ENCODE peak calls at places on chromosome 12, in four cellular contexts. One of them, this sample, is unnamed.

GRCh38 chr12:57042695-57043094 is 7.2 kb downstream of the MYO1A start:
- DNase-seq in B cell: no peak
- DNase-seq in GM20000: no peak
- DNase-seq in spleen: no peak
- DNase-seq in this sample: no peak

GRCh38 chr12:98572010-98572409 is 21.5 kb upstream of the SLC25A3 start:
- DNase-seq in spleen: no peak
- DNase-seq in GM20000: no peak
- DNase-seq in B cell: no peak
- DNase-seq in this sample: no peak

GRCh38 chr12:319116-319515 is 56.5 kb upstream of the SLC6A13 start:
- DNase-seq in spleen: no peak
- DNase-seq in GM20000: no peak
- DNase-seq in B cell: no peak
- DNase-seq in this sample: no peak

GRCh38 chr12:53791735-53792326 is 40.1 kb upstream of the CISTR start:
- DNase-seq in B cell: peak; percentile 42
- DNase-seq in GM20000: peak; percentile 13
- DNase-seq in spleen: no peak
- DNase-seq in this sample: peak; percentile 46

GRCh38 chr12:10574307-10574706 is 39.1 kb downstream of the MAGOHB start:
- DNase-seq in B cell: no peak
- DNase-seq in spleen: no peak
- DNase-seq in GM20000: no peak
- DNase-seq in this sample: no peak

GRCh38 chr12:57475271-57476161 is 4.2 kb downstream of the ARHGAP9 start:
- DNase-seq in spleen: peak; percentile 82
- DNase-seq in B cell: no peak
- DNase-seq in GM20000: no peak
- DNase-seq in this sample: peak; percentile 17

GRCh38 chr12:106137456-106138278 is 1.1 kb downstream of the NUAK1 start:
- DNase-seq in spleen: no peak
- DNase-seq in B cell: no peak
- DNase-seq in GM20000: no peak
- DNase-seq in this sample: no peak

GRCh38 chr12:10361622-10362021 is 28.2 kb downstream of the KLRK1 start:
- DNase-seq in B cell: no peak
- DNase-seq in GM20000: no peak
- DNase-seq in spleen: no peak
- DNase-seq in this sample: no peak

GRCh38 chr12:28870839-28871440 is 278.1 kb upstream of the FAR2 start:
- DNase-seq in GM20000: no peak
- DNase-seq in spleen: no peak
- DNase-seq in B cell: no peak
- DNase-seq in this sample: no peak

GRCh38 chr12:101536069-101536674 is 58.6 kb upstream of the MYBPC1 start:
- DNase-seq in B cell: no peak
- DNase-seq in spleen: no peak
- DNase-seq in GM20000: no peak
- DNase-seq in this sample: no peak

GRCh38 chr12:132419612-132420237 is 70.2 kb upstream of the FBRSL1 start:
- DNase-seq in B cell: no peak
- DNase-seq in GM20000: no peak
- DNase-seq in spleen: no peak
- DNase-seq in this sample: no peak

GRCh38 chr12:54463484-54463883 is 9.9 kb downstream of the GTSF1 start:
- DNase-seq in GM20000: no peak
- DNase-seq in spleen: no peak
- DNase-seq in B cell: no peak
- DNase-seq in this sample: no peak

GRCh38 chr12:14612895-14613294 is 45.2 kb upstream of the PLBD1 start:
- DNase-seq in spleen: no peak
- DNase-seq in GM20000: no peak
- DNase-seq in B cell: no peak
- DNase-seq in this sample: no peak

GRCh38 chr12:104080764-104081163 is 16.4 kb downstream of the HCFC2 start:
- DNase-seq in spleen: no peak
- DNase-seq in B cell: no peak
- DNase-seq in GM20000: no peak
- DNase-seq in this sample: no peak

GRCh38 chr12:102808412-102808811 is 108.6 kb downstream of the PAH start:
- DNase-seq in spleen: no peak
- DNase-seq in GM20000: no peak
- DNase-seq in B cell: no peak
- DNase-seq in this sample: no peak

GRCh38 chr12:115626210-115626609 is 651.3 kb downstream of the MED13L start:
- DNase-seq in GM20000: no peak
- DNase-seq in B cell: no peak
- DNase-seq in spleen: no peak
- DNase-seq in this sample: no peak

GRCh38 chr12:108241961-108242360 is 97.2 kb downstream of the CMKLR1 start:
- DNase-seq in spleen: no peak
- DNase-seq in B cell: no peak
- DNase-seq in GM20000: no peak
- DNase-seq in this sample: no peak

GRCh38 chr12:27781680-27782079 is 1.6 kb upstream of the MANSC4 start:
- DNase-seq in spleen: no peak
- DNase-seq in B cell: no peak
- DNase-seq in GM20000: no peak
- DNase-seq in this sample: no peak

GRCh38 chr12:66661357-66661756 is 17.5 kb downstream of the GRIP1 start:
- DNase-seq in GM20000: peak; percentile 18
- DNase-seq in spleen: no peak
- DNase-seq in B cell: peak; percentile 19
- DNase-seq in this sample: no peak

GRCh38 chr12:3988519-3989217 is 115.5 kb upstream of the PARP11 start:
- DNase-seq in GM20000: peak; percentile 64
- DNase-seq in B cell: peak; percentile 47
- DNase-seq in spleen: no peak
- DNase-seq in this sample: peak; percentile 67

GRCh38 chr12:107760207-107760816 is 625 bp downstream of the PRDM4 start:
- DNase-seq in spleen: no peak
- DNase-seq in GM20000: peak; percentile 51
- DNase-seq in B cell: peak; percentile 52
- DNase-seq in this sample: peak; percentile 55

GRCh38 chr12:115384391-115384790 is 700.4 kb upstream of the TBX3 start:
- DNase-seq in GM20000: no peak
- DNase-seq in B cell: no peak
- DNase-seq in spleen: no peak
- DNase-seq in this sample: no peak

GRCh38 chr12:45203767-45204166 is 12.1 kb upstream of the ANO6 start:
- DNase-seq in GM20000: no peak
- DNase-seq in spleen: no peak
- DNase-seq in B cell: no peak
- DNase-seq in this sample: no peak

GRCh38 chr12:107530706-107531105 is 154.9 kb upstream of the PWP1 start:
- DNase-seq in GM20000: no peak
- DNase-seq in B cell: no peak
- DNase-seq in spleen: no peak
- DNase-seq in this sample: no peak

GRCh38 chr12:12734054-12734453 is 16.9 kb downstream of the CDKN1B start:
- DNase-seq in B cell: no peak
- DNase-seq in spleen: no peak
- DNase-seq in GM20000: no peak
- DNase-seq in this sample: no peak

GRCh38 chr12:88996389-88996788 is 355.9 kb downstream of the DUSP6 start:
- DNase-seq in B cell: no peak
- DNase-seq in spleen: no peak
- DNase-seq in GM20000: no peak
- DNase-seq in this sample: no peak

GRCh38 chr12:88998421-88998820 is 353.9 kb downstream of the DUSP6 start:
- DNase-seq in B cell: no peak
- DNase-seq in GM20000: no peak
- DNase-seq in spleen: no peak
- DNase-seq in this sample: no peak

GRCh38 chr12:88994537-88994936 is 357.8 kb downstream of the DUSP6 start:
- DNase-seq in GM20000: no peak
- DNase-seq in spleen: no peak
- DNase-seq in B cell: no peak
- DNase-seq in this sample: no peak

DNA sequence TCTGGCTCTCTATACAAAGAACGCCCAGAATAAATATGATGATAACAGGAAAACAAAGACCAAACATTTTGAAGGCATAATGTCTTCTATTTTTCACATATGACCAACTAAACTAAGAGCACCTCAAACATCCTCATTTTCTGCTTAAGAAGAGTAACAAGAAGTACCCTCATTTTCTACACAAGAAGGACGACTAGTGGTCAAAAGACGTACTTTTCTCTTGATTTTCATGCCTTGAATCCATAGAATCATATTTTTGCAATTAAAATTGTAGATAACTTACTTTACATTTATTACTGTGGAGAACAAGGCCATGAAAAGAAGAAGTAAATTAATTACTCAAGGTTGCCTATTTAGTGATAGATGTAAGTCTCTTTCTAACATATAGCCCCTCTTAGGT is 358.6 kb downstream of the DUSP6 start:
- DNase-seq in GM20000: peak; percentile 17
- DNase-seq in spleen: no peak
- DNase-seq in B cell: no peak
- DNase-seq in this sample: no peak
- TF ChIP-seq CTCF in GM20000: no peak
- TF ChIP-seq CTCF in spleen: no peak
- TF ChIP-seq CTCF in B cell: no peak
- TF ChIP-seq CTCF in this sample: peak; percentile 29

DNA sequence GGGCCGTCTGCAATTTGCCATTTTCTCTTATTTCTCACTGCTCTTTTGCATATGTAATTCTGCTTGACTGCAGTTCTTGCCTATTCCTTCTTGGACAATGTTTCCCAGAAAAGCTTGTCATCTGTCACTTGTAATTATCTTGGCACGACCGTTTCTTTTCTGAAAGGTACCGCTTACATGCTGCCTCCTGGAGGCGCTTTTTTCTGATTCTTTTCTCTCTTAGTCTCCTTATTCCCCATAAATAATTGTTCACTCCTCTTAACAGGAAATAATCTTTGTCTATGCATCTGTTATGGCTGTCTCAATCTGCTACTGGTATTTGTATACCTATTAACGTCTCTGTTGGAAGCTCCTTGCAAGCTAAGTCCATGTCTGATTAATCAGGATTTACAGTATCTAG is 1.3 kb upstream of the ALDH1L2 start:
- DNase-seq in GM20000: no peak
- DNase-seq in B cell: no peak
- DNase-seq in spleen: no peak
- DNase-seq in this sample: no peak
- TF ChIP-seq CTCF in GM20000: no peak
- TF ChIP-seq CTCF in B cell: no peak
- TF ChIP-seq CTCF in spleen: no peak
- TF ChIP-seq CTCF in this sample: no peak

GRCh38 chr12:50087159-50087558 is 2.0 kb downstream of the SMARCD1 start:
- DNase-seq in spleen: peak; percentile 31
- DNase-seq in B cell: no peak
- DNase-seq in GM20000: no peak
- DNase-seq in this sample: no peak

GRCh38 chr12:50083301-50083700 is 1.8 kb upstream of the SMARCD1 start:
- DNase-seq in B cell: no peak
- DNase-seq in spleen: peak; percentile 47
- DNase-seq in GM20000: no peak
- DNase-seq in this sample: no peak

GRCh38 chr12:50085615-50085928 is 430 bp downstream of the SMARCD1 start:
- DNase-seq in B cell: no peak
- DNase-seq in spleen: no peak
- DNase-seq in GM20000: peak; percentile 38
- DNase-seq in this sample: no peak

GRCh38 chr12:50086148-50086547 is 1.0 kb downstream of the SMARCD1 start:
- DNase-seq in B cell: peak; percentile 19
- DNase-seq in spleen: peak; percentile 77
- DNase-seq in GM20000: no peak
- DNase-seq in this sample: peak; percentile 18

DNA sequence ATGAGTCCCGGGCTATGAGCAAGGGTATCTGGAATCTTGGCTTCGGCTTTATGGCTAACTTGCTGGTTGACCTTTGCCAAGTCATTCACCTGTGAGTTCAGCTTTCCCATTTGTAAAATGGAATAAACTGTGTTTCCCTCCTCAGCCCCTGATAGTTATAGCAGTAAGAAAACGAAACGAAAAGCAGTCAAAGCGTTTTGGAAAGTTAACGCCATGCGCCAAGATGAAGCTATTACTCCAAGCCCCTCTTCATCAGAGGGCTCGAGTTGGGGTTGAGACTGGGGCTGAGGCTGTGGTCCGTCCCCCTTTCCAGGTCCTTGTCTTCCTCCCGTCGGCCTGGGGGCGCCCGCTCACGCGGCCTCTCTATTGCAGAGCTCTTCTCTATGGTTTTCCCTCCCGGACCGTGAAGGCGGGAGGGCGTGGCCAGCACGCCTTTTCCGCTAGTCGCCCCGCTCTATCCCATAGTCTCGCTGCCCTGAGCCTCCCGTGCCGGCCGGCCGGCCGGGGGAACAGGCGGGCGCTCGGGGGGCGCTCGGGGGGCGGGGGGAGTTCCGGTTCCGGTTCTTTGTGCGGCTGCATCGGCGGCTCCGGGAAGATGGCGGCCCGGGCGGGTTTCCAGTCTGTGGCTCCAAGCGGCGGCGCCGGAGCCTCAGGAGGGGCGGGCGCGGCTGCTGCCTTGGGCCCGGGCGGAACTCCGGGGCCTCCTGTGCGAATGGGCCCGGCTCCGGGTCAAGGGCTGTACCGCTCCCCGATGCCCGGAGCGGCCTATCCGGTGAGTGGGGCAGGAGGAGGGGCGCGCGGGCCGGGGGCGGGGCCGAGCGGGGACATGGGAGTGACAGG is at the start of gene SMARCD1:
- DNase-seq in spleen: peak; percentile 99
- DNase-seq in B cell: peak; percentile 89
- DNase-seq in GM20000: peak; percentile 96
- DNase-seq in this sample: peak; percentile 90
- TF ChIP-seq CTCF in spleen: no peak
- TF ChIP-seq CTCF in B cell: no peak
- TF ChIP-seq CTCF in GM20000: peak; percentile 54
- TF ChIP-seq CTCF in this sample: no peak

DNA sequence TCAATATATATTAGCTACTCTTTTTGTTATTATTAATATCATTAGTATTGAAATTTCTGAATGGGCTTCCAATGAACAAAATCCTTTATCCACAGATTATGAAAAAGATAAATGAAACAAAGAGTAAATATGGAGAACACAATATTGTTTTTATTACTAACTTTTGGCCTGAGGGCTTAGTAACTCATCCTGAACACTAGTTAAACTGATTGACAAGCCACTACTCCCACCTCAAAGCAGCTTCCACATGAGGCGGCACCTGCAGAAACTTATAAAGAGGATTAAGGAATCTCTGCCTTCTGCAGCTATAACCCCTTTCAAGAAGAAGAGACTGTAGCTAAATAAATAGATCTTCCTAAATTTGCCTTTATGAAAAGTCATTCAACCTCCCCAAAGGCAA is 187.6 kb upstream of the ALG10 start:
- DNase-seq in spleen: no peak
- DNase-seq in B cell: no peak
- DNase-seq in GM20000: no peak
- DNase-seq in this sample: no peak
- TF ChIP-seq CTCF in spleen: no peak
- TF ChIP-seq CTCF in B cell: no peak
- TF ChIP-seq CTCF in GM20000: no peak
- TF ChIP-seq CTCF in this sample: no peak

This sample was measured in activated CD8-positive, alpha-beta T cell treated with anti-CD3 and anti-CD28 coated beads for 36 hours.